ENCODE peak calls at places on chromosomes 6 and 20, in ten cellular contexts. U is stomach, H is prostate gland, N is heart left ventricle, T is endothelial cell of umbilical vein, W is A549, X is H1, J is sigmoid colon, B is ovary, E is spleen. R is an unnamed sample.

GRCh38 chr20:38714308-38714707 is 10.0 kb upstream of the SLC32A1 start:
- DNase-seq in U (no peak), H (no peak), N (no peak), T (no peak), W (no peak), X (no peak), J (no peak), B (no peak), E (no peak), R (no peak)

GRCh38 chr20:8722277-8722928 is 346.5 kb upstream of the PLCB4 start:
- DNase-seq in U (no peak), H (peak; percentile 32), N (no peak), T (peak; percentile 83), W (peak; percentile 80), X (no peak), J (no peak), B (peak; percentile 30), E (no peak), R (peak; percentile 42)

GRCh38 chr6:3522561-3523287 is 65.9 kb upstream of the SLC22A23 start:
- DNase-seq in U (no peak), H (no peak), N (no peak), T (no peak), W (peak; percentile 18), X (no peak), J (no peak), B (no peak), E (no peak), R (no peak)

GRCh38 chr20:31595654-31596411 is 9.3 kb upstream of the ID1 start:
- DNase-seq in U (peak; percentile 65), H (no peak), N (peak; percentile 91), T (peak; percentile 16), W (peak; percentile 95), X (peak; percentile 90), J (peak; percentile 87), B (peak; percentile 86), E (peak; percentile 78), R (no peak)

GRCh38 chr6:53326372-53327016 is 22.3 kb downstream of the ELOVL5 start:
- DNase-seq in U (no peak), H (peak; percentile 50), N (no peak), T (peak; percentile 57), W (peak; percentile 76), X (no peak), J (peak; percentile 90), B (peak; percentile 65), E (no peak), R (peak; percentile 15)

GRCh38 chr20:36575066-36575743 is 1.8 kb downstream of the TGIF2 start:
- DNase-seq in U (peak; percentile 67), H (peak; percentile 75), N (peak; percentile 68), T (peak; percentile 72), W (peak; percentile 35), X (no peak), J (peak; percentile 87), B (peak; percentile 73), E (no peak), R (peak; percentile 71)

GRCh38 chr6:14723535-14724086 is 522.3 kb upstream of the JARID2 start:
- DNase-seq in U (no peak), H (no peak), N (no peak), T (no peak), W (no peak), X (no peak), J (no peak), B (no peak), E (no peak), R (no peak)

GRCh38 chr6:137811912-137812553 is 55.0 kb upstream of the TNFAIP3 start:
- DNase-seq in U (no peak), H (no peak), N (no peak), T (no peak), W (no peak), X (no peak), J (no peak), B (no peak), E (no peak), R (no peak)

GRCh38 chr6:125899726-125900182 is 56.8 kb upstream of the HINT3 start:
- DNase-seq in U (no peak), H (no peak), N (no peak), T (no peak), W (peak; percentile 86), X (no peak), J (no peak), B (no peak), E (no peak), R (peak; percentile 38)

GRCh38 chr20:37986063-37986858 is 47.0 kb downstream of the TTI1 start:
- DNase-seq in U (peak; percentile 40), H (no peak), N (no peak), T (no peak), W (no peak), X (no peak), J (no peak), B (no peak), E (no peak), R (no peak)

GRCh38 chr6:56657364-56657763 is 14.7 kb upstream of the DST start:
- DNase-seq in U (no peak), H (no peak), N (no peak), T (no peak), W (no peak), X (no peak), J (no peak), B (no peak), E (no peak), R (no peak)

GRCh38 chr6:37169458-37170272 is at the start of gene PIM1:
- DNase-seq in U (peak; percentile 99), H (peak; percentile 99), N (peak; percentile 100), T (peak; percentile 97), W (peak; percentile 96), X (peak; percentile 92), J (peak; percentile 99), B (peak; percentile 99), E (peak; percentile 100), R (peak; percentile 99)

GRCh38 chr6:83008631-83009030 is 57.0 kb downstream of the UBE3D start:
- DNase-seq in U (no peak), H (no peak), N (no peak), T (peak; percentile 2), W (peak; percentile 12), X (no peak), J (no peak), B (no peak), E (no peak), R (no peak)

GRCh38 chr6:81741689-81742088 is 10.8 kb downstream of the TENT5A start:
- DNase-seq in U (no peak), H (no peak), N (no peak), T (no peak), W (no peak), X (no peak), J (no peak), B (no peak), E (no peak), R (no peak)

DNA sequence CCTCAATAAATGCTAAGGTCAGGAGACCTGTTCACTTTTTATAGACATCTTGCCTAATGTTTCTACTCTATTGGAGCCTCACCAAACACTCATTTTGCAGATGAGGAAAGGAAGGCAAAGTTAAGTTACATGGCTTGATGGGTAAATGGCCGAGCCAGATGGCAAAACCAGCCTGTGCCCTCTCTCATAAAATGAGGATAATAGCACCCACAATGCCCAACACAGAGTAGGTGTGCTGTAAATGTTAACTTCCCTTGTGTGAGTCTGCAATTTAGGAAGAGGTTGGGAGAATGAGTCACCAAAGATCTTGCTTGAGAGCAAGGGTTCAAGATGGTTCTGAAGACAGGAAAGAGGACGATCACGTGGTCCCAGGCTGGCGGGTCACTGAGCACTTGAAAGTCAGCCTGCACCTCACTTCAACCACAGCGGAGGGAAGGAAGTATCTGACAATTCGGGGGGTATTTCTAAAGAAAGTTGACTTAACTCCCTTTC is 3.3 kb downstream of the KCNK5 start:
- DNase-seq in U (no peak), H (no peak), N (peak; percentile 60), T (no peak), W (no peak), X (no peak), J (no peak), B (no peak), E (peak; percentile 84), R (no peak)
- TF ChIP-seq POLR2A in U (no peak), H (no peak), N (no peak), T (no peak), W (no peak), X (no peak), J (no peak), B (no peak), E (no peak), R (no peak)

GRCh38 chr20:49786226-49786625 is 26.4 kb upstream of the SLC9A8 start:
- DNase-seq in U (no peak), H (no peak), N (no peak), T (no peak), W (no peak), X (no peak), J (no peak), B (no peak), E (no peak), R (no peak)
- H3K4me1 ChIP-seq in U (peaks cover 35% of the 10 kb centered on the region), H (no peaks in the 10 kb centered on the region), N (peaks cover 7% of the 10 kb centered on the region), T (peaks cover 22% of the 10 kb centered on the region), W (peaks cover 43% of the 10 kb centered on the region), X (no peaks in the 10 kb centered on the region), J (no peaks in the 10 kb centered on the region), B (peaks cover 9% of the 10 kb centered on the region), E (peaks cover 75% of the 10 kb centered on the region), R (no peaks in the 10 kb centered on the region)

GRCh38 chr20:62133864-62134263 is 9.3 kb downstream of the PSMA7 start:
- DNase-seq in U (no peak), H (no peak), N (peak; percentile 25), T (no peak), W (no peak), X (no peak), J (no peak), B (no peak), E (no peak), R (no peak)
- TF ChIP-seq CTCF in U (no peak), H (no peak), N (no peak), T (no peak), W (no peak), X (peak; percentile 30), J (no peak), B (no peak), E (no peak), R (no peak)

GRCh38 chr20:32764000-32764960 is 2.1 kb downstream of the DNMT3B start:
- DNase-seq in U (no peak), H (no peak), N (no peak), T (no peak), W (no peak), X (peak; percentile 89), J (no peak), B (no peak), E (no peak), R (no peak)
- TF ChIP-seq POLR2A in U (no peak), H (no peak), N (no peak), T (no peak), W (no peak), X (peak; percentile 74), J (no peak), B (no peak), E (no peak), R (no peak)